ENCODE peak calls at places on chromosomes 13 and 19, in seven cellular contexts. O, W, H, R, X, G and Y are unnamed samples.

GRCh38 chr13:114089341-114089740 is 43.1 kb downstream of the RASA3 start:
- DNase-seq in O (no peak), W (peak), H (no peak), R (no peak), X (peak), G (no peak), Y (peak)

GRCh38 chr13:106118996-106119395 is 416.5 kb downstream of the EFNB2 start:
- DNase-seq in O (no peak), W (no peak), H (no peak), R (no peak), X (no peak), G (peak), Y (no peak)

GRCh38 chr13:35855531-35856019 is 275.6 kb downstream of the DCLK1 start:
- DNase-seq in O (peak), W (peak), H (no peak), R (no peak), X (no peak), G (no peak), Y (no peak)

GRCh38 chr19:45526143-45526542 is 18.9 kb downstream of the VASP start:
- DNase-seq in O (peak), W (no peak), H (peak), R (no peak), X (peak), G (peak), Y (peak)

GRCh38 chr19:53652476-53652875 is 20.7 kb downstream of the DPRX start:
- DNase-seq in O (no peak), W (no peak), H (no peak), R (no peak), X (no peak), G (no peak), Y (no peak)

GRCh38 chr13:44274838-44275237 is 98.8 kb upstream of the SERP2 start:
- DNase-seq in O (no peak), W (peak), H (no peak), R (no peak), X (no peak), G (no peak), Y (no peak)

GRCh38 chr13:66559093-66559492 is 671.0 kb downstream of the PCDH9 start:
- DNase-seq in O (no peak), W (no peak), H (no peak), R (no peak), X (no peak), G (no peak), Y (no peak)

GRCh38 chr19:1169921-1170885 is 3.9 kb downstream of the SBNO2 start:
- DNase-seq in O (no peak), W (no peak), H (no peak), R (no peak), X (peak), G (peak), Y (peak)

GRCh38 chr19:17289489-17289888 is 7.8 kb downstream of the ANKLE1 start:
- DNase-seq in O (no peak), W (no peak), H (no peak), R (no peak), X (peak), G (peak), Y (no peak)

GRCh38 chr13:55087085-55087484 is 2053.6 kb upstream of the PRR20A start:
- DNase-seq in O (peak), W (no peak), H (no peak), R (no peak), X (no peak), G (no peak), Y (no peak)

GRCh38 chr13:99517984-99518383 is 16.7 kb downstream of the TM9SF2 start:
- DNase-seq in O (no peak), W (no peak), H (no peak), R (no peak), X (no peak), G (no peak), Y (no peak)

GRCh38 chr19:16078759-16079707 is 2.7 kb downstream of the TPM4 start:
- DNase-seq in O (no peak), W (no peak), H (peak), R (no peak), X (peak), G (peak), Y (no peak)

GRCh38 chr13:105441406-105441805 is 1094.1 kb downstream of the EFNB2 start:
- DNase-seq in O (no peak), W (no peak), H (no peak), R (no peak), X (no peak), G (no peak), Y (no peak)

GRCh38 chr13:22194106-22194810 is 523.4 kb downstream of the FGF9 start:
- DNase-seq in O (no peak), W (no peak), H (no peak), R (no peak), X (no peak), G (no peak), Y (no peak)

GRCh38 chr13:98970293-98970692 is 7.6 kb downstream of the DOCK9 start:
- DNase-seq in O (no peak), W (no peak), H (no peak), R (no peak), X (no peak), G (no peak), Y (no peak)

GRCh38 chr19:40559394-40559793 is 17.3 kb upstream of the SHKBP1 start:
- DNase-seq in O (no peak), W (no peak), H (no peak), R (no peak), X (no peak), G (no peak), Y (no peak)

GRCh38 chr13:102721800-102722231 is 27.0 kb upstream of the METTL21C start:
- DNase-seq in O (no peak), W (no peak), H (no peak), R (no peak), X (no peak), G (peak), Y (peak)

GRCh38 chr19:35641515-35642151 is at the start of gene ETV2:
- DNase-seq in O (no peak), W (no peak), H (no peak), R (no peak), X (peak), G (peak), Y (no peak)

GRCh38 chr13:42174344-42175162 is 97.4 kb upstream of the AKAP11 start:
- DNase-seq in O (no peak), W (no peak), H (no peak), R (no peak), X (no peak), G (peak), Y (no peak)

GRCh38 chr13:21813844-21814243 is 143.0 kb downstream of the FGF9 start:
- DNase-seq in O (no peak), W (no peak), H (no peak), R (no peak), X (no peak), G (no peak), Y (no peak)

GRCh38 chr13:68261105-68261504 is 1031.0 kb upstream of the PCDH9 start:
- DNase-seq in O (peak), W (no peak), H (no peak), R (no peak), X (no peak), G (no peak), Y (no peak)

GRCh38 chr13:97243915-97244820 is 22.0 kb downstream of the MBNL2 start:
- DNase-seq in O (no peak), W (no peak), H (no peak), R (no peak), X (no peak), G (no peak), Y (no peak)

GRCh38 chr13:25971499-25972145 is 80.2 kb downstream of the SHISA2 start:
- DNase-seq in O (no peak), W (no peak), H (no peak), R (peak), X (no peak), G (no peak), Y (peak)

GRCh38 chr13:109220631-109221030 is 565.8 kb downstream of the IRS2 start:
- DNase-seq in O (no peak), W (no peak), H (no peak), R (no peak), X (no peak), G (no peak), Y (no peak)

GRCh38 chr13:48155850-48156249 is 60.9 kb upstream of the MED4 start:
- DNase-seq in O (no peak), W (no peak), H (no peak), R (no peak), X (no peak), G (peak), Y (no peak)

GRCh38 chr13:42832341-42833153 is 51.2 kb downstream of the FAM216B start:
- DNase-seq in O (no peak), W (no peak), H (no peak), R (no peak), X (peak), G (peak), Y (no peak)

GRCh38 chr19:35856001-35856400 is 710 bp upstream of the KIRREL2 start:
- DNase-seq in O (no peak), W (no peak), H (no peak), R (no peak), X (no peak), G (no peak), Y (no peak)

GRCh38 chr19:45075215-45076028 is 856 bp downstream of the ZNF296 start:
- DNase-seq in O (no peak), W (peak), H (peak), R (no peak), X (no peak), G (peak), Y (no peak)

GRCh38 chr19:23882493-23882892 is 32.2 kb upstream of the ZNF726 start:
- DNase-seq in O (no peak), W (no peak), H (no peak), R (no peak), X (no peak), G (no peak), Y (no peak)

GRCh38 chr19:47267350-47267759 is 7.3 kb upstream of the INAFM1 start:
- DNase-seq in O (no peak), W (no peak), H (no peak), R (no peak), X (no peak), G (no peak), Y (peak)

GRCh38 chr19:51887522-51888498 is at the start of gene ZNF577:
- DNase-seq in O (peak), W (peak), H (peak), R (peak), X (peak), G (peak), Y (peak)

GRCh38 chr13:98349731-98350305 is 172.7 kb upstream of the RNF113B start:
- DNase-seq in O (no peak), W (peak), H (no peak), R (no peak), X (no peak), G (no peak), Y (no peak)

GRCh38 chr13:46858776-46859175 is 38.1 kb downstream of the HTR2A start:
- DNase-seq in O (no peak), W (no peak), H (no peak), R (no peak), X (no peak), G (no peak), Y (no peak)

GRCh38 chr13:30666113-30666512 is 48.4 kb downstream of the USPL1 start:
- DNase-seq in O (no peak), W (no peak), H (no peak), R (no peak), X (no peak), G (no peak), Y (no peak)

GRCh38 chr19:41449079-41449864 is 6.3 kb downstream of the ERICH4 start:
- DNase-seq in O (peak), W (peak), H (peak), R (peak), X (peak), G (peak), Y (peak)

GRCh38 chr19:38692458-38693379 is 45.3 kb downstream of the ACTN4 start:
- DNase-seq in O (no peak), W (no peak), H (no peak), R (no peak), X (no peak), G (no peak), Y (no peak)

GRCh38 chr19:38693380-38694223 is 46.2 kb downstream of the ACTN4 start:
- DNase-seq in O (no peak), W (no peak), H (no peak), R (no peak), X (no peak), G (peak), Y (no peak)

GRCh38 chr19:38690832-38691231 is 43.4 kb downstream of the ACTN4 start:
- DNase-seq in O (no peak), W (no peak), H (no peak), R (no peak), X (no peak), G (no peak), Y (no peak)

GRCh38 chr19:38690146-38690545 is 42.7 kb downstream of the ACTN4 start:
- DNase-seq in O (no peak), W (no peak), H (no peak), R (no peak), X (no peak), G (no peak), Y (no peak)

GRCh38 chr19:38691938-38692457 is 44.5 kb downstream of the ACTN4 start:
- DNase-seq in O (no peak), W (no peak), H (peak), R (no peak), X (peak), G (peak), Y (no peak)
- H3K4me3 ChIP-seq in O (no peak), W (no peak), H (no peak), R (no peak), X (no peak), G (no peak), Y (no peak)

GRCh38 chr13:27791146-27791900 is 960 bp upstream of the GSX1 start:
- DNase-seq in O (no peak), W (peak), H (no peak), R (no peak), X (no peak), G (no peak), Y (no peak)

GRCh38 chr13:27793377-27794074 is 1.2 kb downstream of the GSX1 start:
- DNase-seq in O (no peak), W (no peak), H (no peak), R (no peak), X (no peak), G (no peak), Y (no peak)

GRCh38 chr13:27794075-27794691 is 1.9 kb downstream of the GSX1 start:
- DNase-seq in O (no peak), W (no peak), H (no peak), R (no peak), X (no peak), G (no peak), Y (no peak)

GRCh38 chr13:27791901-27792392 is 336 bp upstream of the GSX1 start:
- DNase-seq in O (no peak), W (peak), H (no peak), R (no peak), X (no peak), G (no peak), Y (no peak)

GRCh38 chr13:27792393-27793218 is at the start of gene GSX1:
- DNase-seq in O (no peak), W (no peak), H (peak), R (no peak), X (no peak), G (peak), Y (no peak)
- H3K4me3 ChIP-seq in O (no peak), W (no peak), H (peak), R (peak), X (peak), G (no peak), Y (peak)

GRCh38 chr19:18920400-18920799 is 885 bp downstream of the DDX49 start:
- DNase-seq in O (no peak), W (no peak), H (no peak), R (no peak), X (no peak), G (no peak), Y (no peak)

GRCh38 chr19:18922228-18922985 is 2.9 kb downstream of the DDX49 start:
- DNase-seq in O (no peak), W (no peak), H (no peak), R (no peak), X (no peak), G (no peak), Y (no peak)

GRCh38 chr19:18919086-18919894 is at the start of the genes COPE and DDX49:
- DNase-seq in O (peak), W (peak), H (peak), R (peak), X (peak), G (peak), Y (peak)

GRCh38 chr19:18921593-18921992 is 2.1 kb downstream of the DDX49 start:
- DNase-seq in O (no peak), W (no peak), H (no peak), R (no peak), X (no peak), G (no peak), Y (no peak)

DNA sequence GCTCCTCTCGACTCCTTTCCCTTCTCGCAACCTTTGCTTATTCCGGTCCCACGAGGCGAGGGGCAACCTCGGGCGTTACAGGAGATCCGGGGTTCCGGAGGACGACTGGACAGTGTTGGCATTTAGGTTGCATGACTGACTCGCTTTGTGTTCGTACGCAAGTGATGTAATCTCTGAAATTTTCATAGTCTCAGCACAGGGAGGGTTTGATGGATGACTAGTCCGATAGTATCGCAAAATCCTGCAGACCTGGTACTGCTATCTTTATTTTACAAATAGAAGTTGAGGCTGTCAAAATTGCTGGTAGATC is 335 bp downstream of the DDX49 start:
- DNase-seq in O (no peak), W (no peak), H (no peak), R (no peak), X (no peak), G (no peak), Y (no peak)
- H3K4me3 ChIP-seq in O (peak), W (peak), H (peak), R (peak), X (peak), G (peak), Y (peak)

GRCh38 chr13:51845574-51846318 is 769 bp upstream of the TMEM272 start:
- DNase-seq in O (no peak), W (no peak), H (no peak), R (no peak), X (no peak), G (no peak), Y (no peak)
- H3K4me3 ChIP-seq in O (no peak), W (no peak), H (no peak), R (no peak), X (no peak), G (no peak), Y (peak)

GRCh38 chr19:38869160-38869835 is 8.8 kb downstream of the RINL start:
- DNase-seq in O (no peak), W (no peak), H (no peak), R (no peak), X (no peak), G (no peak), Y (no peak)

GRCh38 chr19:38870612-38871011 is 7.5 kb downstream of the RINL start:
- DNase-seq in O (no peak), W (no peak), H (no peak), R (no peak), X (no peak), G (no peak), Y (no peak)

GRCh38 chr19:38868551-38868950 is 9.5 kb downstream of the RINL start:
- DNase-seq in O (no peak), W (no peak), H (no peak), R (no peak), X (no peak), G (no peak), Y (no peak)

GRCh38 chr19:38867176-38867780 is 10.8 kb downstream of the RINL start:
- DNase-seq in O (no peak), W (no peak), H (no peak), R (no peak), X (no peak), G (no peak), Y (no peak)

DNA sequence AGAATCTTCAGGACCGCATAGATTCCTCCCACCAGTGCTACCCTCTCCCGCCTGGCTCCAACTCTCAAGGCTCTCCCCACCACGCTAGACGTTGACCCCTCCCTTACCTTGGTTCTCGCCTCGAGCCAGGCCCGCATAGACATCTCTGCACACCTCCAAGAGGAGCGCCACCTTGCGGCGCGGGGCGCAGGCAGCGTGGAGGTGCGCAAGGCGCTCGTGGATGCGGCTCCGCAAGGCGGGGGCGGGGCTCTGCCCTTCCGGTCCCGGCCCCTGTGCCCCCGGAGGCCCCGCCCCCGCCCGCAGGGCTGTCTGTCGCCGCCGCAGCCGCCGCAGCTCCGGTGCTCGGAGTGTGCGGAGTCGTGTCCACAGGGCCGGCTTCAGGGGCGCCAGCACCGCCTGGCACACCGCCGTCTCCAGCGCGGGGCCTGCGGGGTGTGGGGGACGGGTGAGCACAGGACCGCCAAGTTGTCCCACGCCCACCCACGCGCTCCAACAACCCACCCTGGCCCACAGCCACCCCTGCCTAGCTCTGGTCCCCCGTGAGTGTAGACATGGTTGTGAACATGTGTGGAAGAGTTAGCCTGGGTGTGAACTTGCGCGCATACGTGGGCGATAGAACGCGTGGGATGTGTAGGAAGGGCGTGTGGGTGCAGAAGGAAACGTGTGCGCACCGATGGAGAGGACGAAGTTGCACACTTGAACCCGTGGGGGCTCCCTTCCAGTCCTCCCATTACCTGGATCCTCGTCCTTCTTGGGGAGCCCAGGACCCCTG is 8.1 kb downstream of the RINL start:
- DNase-seq in O (no peak), W (peak), H (peak), R (peak), X (peak), G (peak), Y (peak)
- H3K4me3 ChIP-seq in O (peak), W (peak), H (peak), R (peak), X (peak), G (peak), Y (peak)

GRCh38 chr19:3096267-3096901 is 2.2 kb downstream of the GNA11 start:
- DNase-seq in O (no peak), W (no peak), H (no peak), R (no peak), X (no peak), G (no peak), Y (no peak)
- H3K4me3 ChIP-seq in O (no peak), W (no peak), H (peak), R (no peak), X (peak), G (peak), Y (peak)

DNA sequence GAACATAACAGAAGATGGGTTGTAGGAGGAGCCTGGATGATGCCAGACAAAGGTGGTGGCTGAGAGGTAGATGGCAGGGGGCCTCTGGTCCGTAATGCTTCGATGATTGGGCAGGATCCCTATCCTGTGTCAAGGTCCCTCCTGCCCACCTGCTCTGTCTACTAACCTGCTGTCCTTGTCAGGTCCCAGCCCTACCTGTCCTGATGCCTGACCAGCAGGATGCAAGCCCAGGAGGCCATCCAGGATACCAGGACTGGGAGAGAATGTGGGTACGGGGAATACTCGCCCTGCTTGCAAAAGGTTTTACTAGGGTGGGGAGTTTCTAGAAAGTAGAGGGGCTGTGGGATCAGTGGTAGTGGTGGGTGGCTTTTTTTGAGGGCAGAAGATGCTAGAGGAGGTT is 4.4 kb downstream of the MZF1 start:
- DNase-seq in O (no peak), W (peak), H (peak), R (no peak), X (peak), G (no peak), Y (no peak)
- H3K4me3 ChIP-seq in O (no peak), W (no peak), H (no peak), R (no peak), X (no peak), G (no peak), Y (no peak)

GRCh38 chr19:6649189-6649588 is 20.8 kb downstream of the TNFSF14 start:
- DNase-seq in O (no peak), W (no peak), H (no peak), R (no peak), X (no peak), G (no peak), Y (no peak)
- H3K4me3 ChIP-seq in O (no peak), W (no peak), H (no peak), R (no peak), X (no peak), G (no peak), Y (no peak)